ENCODE peak calls at places on chromosomes 1 and 21, in ten cellular contexts. S is heart left ventricle; Z is heart right ventricle; C is lower lobe of right lung; L is cardiac muscle cell; U is AG04450; J is sigmoid colon; A is upper lobe of right lung; M is hepatocyte; V is CD4-positive, CD25-positive, alpha-beta regulatory T cell. I is an unnamed sample. For H3K9me3 and H3K27me3, the result is how much of the 10 kb centered on the place peaks cover.

GRCh38 chr1:69814926-69815325 is 247.2 kb downstream of the LRRC7 start:
- DNase-seq in S (no peak), A (no peak), Z (no peak), M (no peak), C (no peak), U (no peak), L (peak), V (no peak), J (no peak), I (no peak)

GRCh38 chr1:116949213-116949985 is 39.7 kb downstream of the PTGFRN start:
- DNase-seq in A (no peak), S (no peak), J (no peak), U (no peak), C (no peak), M (no peak), V (no peak), Z (no peak), L (no peak), I (no peak)

GRCh38 chr1:18918417-18918816 is 16.1 kb upstream of the ALDH4A1 start:
- DNase-seq in C (no peak), V (no peak), Z (no peak), S (no peak), M (no peak), U (no peak), A (no peak), J (no peak), L (no peak), I (no peak)

GRCh38 chr1:82836246-82836645 is 1035.5 kb downstream of the ADGRL2 start:
- DNase-seq in Z (no peak), M (no peak), V (no peak), A (no peak), J (no peak), L (no peak), U (no peak), C (no peak), S (no peak), I (no peak)

GRCh38 chr1:221165331-221166161 is 286.3 kb downstream of the HLX start:
- DNase-seq in J (no peak), U (no peak), C (no peak), S (no peak), L (no peak), V (no peak), M (no peak), Z (no peak), A (no peak), I (no peak)

GRCh38 chr1:11374748-11375110 is 101.7 kb downstream of the UBIAD1 start:
- DNase-seq in J (no peak), M (no peak), A (no peak), V (no peak), U (no peak), L (no peak), C (no peak), S (no peak), Z (no peak), I (no peak)

GRCh38 chr1:238950786-238951185 is 435.6 kb upstream of the CHRM3 start:
- DNase-seq in V (no peak), Z (no peak), U (no peak), L (no peak), S (no peak), A (no peak), J (no peak), M (no peak), C (no peak), I (no peak)

GRCh38 chr1:108063703-108064102 is 98.7 kb upstream of the VAV3 start:
- DNase-seq in S (no peak), L (no peak), Z (no peak), J (no peak), U (no peak), A (no peak), V (no peak), M (no peak), C (no peak), I (no peak)

GRCh38 chr21:39537571-39537970 is 75.2 kb upstream of the B3GALT5 start:
- DNase-seq in V (no peak), M (no peak), L (no peak), U (no peak), A (no peak), J (no peak), S (no peak), C (no peak), Z (no peak), I (no peak)

GRCh38 chr1:180849031-180849775 is 63.5 kb upstream of the KIAA1614 start:
- DNase-seq in C (no peak), U (no peak), Z (no peak), A (no peak), S (no peak), L (no peak), M (no peak), J (no peak), V (no peak), I (no peak)

GRCh38 chr1:45236136-45236535 is 29.7 kb upstream of the ZSWIM5 start:
- DNase-seq in M (no peak), C (no peak), Z (no peak), L (no peak), S (no peak), J (no peak), U (no peak), A (no peak), V (no peak), I (no peak)
- H3K9me3 ChIP-seq in M (under half), C (under half), Z (under half), L (under half), S (under half), J (under half), U (under half), A (under half), V (under half), I (under half)

GRCh38 chr1:234216116-234216703 is 157.0 kb upstream of the COA6 start:
- DNase-seq in L (no peak), M (no peak), C (no peak), Z (no peak), S (no peak), A (no peak), U (no peak), V (no peak), J (no peak), I (no peak)

GRCh38 chr1:234212764-234213406 is 160.4 kb upstream of the COA6 start:
- DNase-seq in L (peak), M (peak), A (no peak), U (no peak), J (no peak), Z (no peak), S (no peak), V (peak), C (no peak), I (no peak)

GRCh38 chr1:234213576-234214128 is 159.6 kb upstream of the COA6 start:
- DNase-seq in V (no peak), M (no peak), J (no peak), C (no peak), A (no peak), U (no peak), S (no peak), Z (no peak), L (no peak), I (no peak)

GRCh38 chr1:234214911-234215892 is 158.1 kb upstream of the COA6 start:
- DNase-seq in A (peak), S (no peak), C (peak), M (peak), J (no peak), V (no peak), Z (no peak), L (no peak), U (no peak), I (no peak)

GRCh38 chr1:234214129-234214910 is 158.9 kb upstream of the COA6 start:
- DNase-seq in U (no peak), S (peak), A (peak), C (peak), V (peak), Z (peak), L (peak), J (peak), M (peak), I (peak)
- H3K27ac ChIP-seq in U (no peak), S (no peak), A (no peak), C (no peak), V (no peak), Z (no peak), L (no peak), J (no peak), M (no peak), I (no peak)

GRCh38 chr21:44699502-44700001 is 2.6 kb downstream of the KRTAP10-12 start:
- DNase-seq in Z (no peak), U (no peak), S (no peak), J (no peak), L (no peak), V (no peak), C (no peak), M (no peak), A (no peak), I (no peak)
- H3K27me3 ChIP-seq in Z (under half), U (under half), S (under half), J (half or more), L (under half), V (under half), C (half or more), M (under half), A (half or more), I (half or more)

GRCh38 chr1:50831300-50832061 is 128.6 kb downstream of the FAF1 start:
- DNase-seq in L (no peak), J (no peak), M (no peak), C (no peak), U (no peak), Z (no peak), V (no peak), A (no peak), S (no peak), I (no peak)
- H3K9me3 ChIP-seq in L (under half), J (under half), M (under half), C (under half), U (under half), Z (under half), V (under half), A (under half), S (under half), I (under half)

GRCh38 chr1:161130266-161130665 is 2.2 kb downstream of the DEDD start:
- DNase-seq in C (no peak), J (no peak), U (no peak), L (no peak), V (no peak), Z (no peak), M (no peak), S (no peak), A (no peak), I (no peak)

GRCh38 chr1:161132410-161133219 is at the start of gene DEDD:
- DNase-seq in A (peak), C (peak), Z (peak), L (peak), U (peak), M (peak), V (peak), J (peak), S (peak), I (peak)

GRCh38 chr1:161131721-161132409 is 602 bp downstream of the DEDD start:
- DNase-seq in U (no peak), J (no peak), A (no peak), S (no peak), M (peak), C (no peak), L (no peak), Z (no peak), V (no peak), I (no peak)

GRCh38 chr1:161128591-161129420 is 3.7 kb downstream of the DEDD start:
- DNase-seq in M (no peak), U (no peak), V (no peak), L (no peak), A (no peak), S (no peak), Z (no peak), J (no peak), C (no peak), I (no peak)

DNA sequence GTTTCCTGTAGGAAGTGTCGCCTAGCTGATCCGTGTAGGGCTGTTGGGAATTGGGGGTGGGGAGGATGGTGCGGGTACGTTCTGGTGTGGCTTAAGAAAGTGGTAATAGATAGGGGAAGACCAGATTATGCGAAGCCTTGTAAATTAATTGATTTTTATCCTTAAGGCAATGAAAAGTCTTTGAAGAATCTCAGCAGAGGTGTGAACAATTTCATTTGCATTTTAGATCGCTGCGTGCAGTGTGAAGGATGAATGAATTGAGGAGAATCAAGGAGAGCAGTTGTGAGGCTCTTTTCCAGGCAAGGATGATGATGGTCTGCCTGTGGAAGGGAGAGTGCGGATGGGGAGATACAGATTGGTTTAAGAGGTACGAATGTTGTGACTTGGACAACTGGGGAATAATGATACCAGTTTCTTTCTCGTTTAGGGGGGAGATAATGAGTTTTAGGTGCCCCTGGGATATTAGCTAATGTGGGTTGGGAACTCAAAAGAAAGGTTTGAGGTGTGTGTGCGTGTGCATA is 813 bp upstream of the DEDD start:
- DNase-seq in J (no peak), U (no peak), V (no peak), A (no peak), S (no peak), L (no peak), Z (no peak), M (no peak), C (no peak), I (no peak)
- H3K27ac ChIP-seq in J (peak), U (peak), V (peak), A (peak), S (peak), L (peak), Z (peak), M (peak), C (peak), I (peak)

GRCh38 chr1:9198538-9199361 is 35.8 kb upstream of the H6PD start:
- DNase-seq in C (no peak), A (no peak), V (no peak), Z (peak), M (peak), L (peak), U (no peak), S (peak), J (no peak), I (no peak)

GRCh38 chr1:9201421-9202239 is 32.9 kb upstream of the H6PD start:
- DNase-seq in M (peak), S (no peak), J (peak), Z (no peak), A (no peak), V (no peak), L (peak), C (no peak), U (no peak), I (no peak)

GRCh38 chr1:9202240-9202870 is 32.2 kb upstream of the H6PD start:
- DNase-seq in Z (no peak), U (no peak), M (no peak), C (no peak), A (no peak), J (no peak), L (no peak), S (no peak), V (no peak), I (no peak)

GRCh38 chr1:9197186-9198099 is 37.1 kb upstream of the H6PD start:
- DNase-seq in J (no peak), L (no peak), Z (peak), V (no peak), U (no peak), A (no peak), C (no peak), M (no peak), S (peak), I (no peak)

DNA sequence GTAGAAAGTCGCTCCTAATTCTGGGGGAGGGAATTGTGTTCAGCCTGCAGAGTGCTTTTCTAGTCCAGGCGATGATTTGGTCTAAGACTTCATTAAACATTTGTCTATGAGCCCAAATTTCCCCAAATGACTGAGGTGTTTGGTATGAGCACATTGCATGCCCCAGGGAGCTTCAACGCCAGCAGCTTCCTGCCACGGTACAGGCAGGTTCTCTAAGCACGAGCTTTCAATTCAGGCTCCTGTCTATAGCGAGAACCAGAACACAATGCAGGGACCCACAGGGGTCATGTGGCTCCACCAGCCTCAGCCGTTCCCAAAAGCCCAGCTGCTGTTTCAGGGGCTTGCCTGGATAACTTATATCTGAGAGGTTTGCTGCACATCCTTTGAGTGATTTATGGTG is 34.1 kb upstream of the H6PD start:
- DNase-seq in Z (no peak), V (no peak), J (no peak), S (no peak), U (no peak), L (no peak), A (no peak), C (no peak), M (no peak), I (no peak)
- H3K27me3 ChIP-seq in Z (under half), V (under half), J (half or more), S (under half), U (under half), L (half or more), A (half or more), C (half or more), M (half or more), I (half or more)

GRCh38 chr1:248736992-248737391 is 18.6 kb downstream of the LYPD8 start:
- DNase-seq in U (no peak), M (no peak), C (no peak), Z (no peak), A (peak), V (no peak), L (no peak), S (no peak), J (no peak), I (no peak)

GRCh38 chr1:248739580-248740205 is 15.9 kb downstream of the LYPD8 start:
- DNase-seq in V (no peak), A (peak), S (no peak), L (no peak), M (no peak), J (no peak), U (no peak), C (no peak), Z (no peak), I (no peak)

GRCh38 chr1:248737457-248737856 is 18.1 kb downstream of the LYPD8 start:
- DNase-seq in U (no peak), L (no peak), S (no peak), J (no peak), V (no peak), M (no peak), C (no peak), A (peak), Z (no peak), I (no peak)

DNA sequence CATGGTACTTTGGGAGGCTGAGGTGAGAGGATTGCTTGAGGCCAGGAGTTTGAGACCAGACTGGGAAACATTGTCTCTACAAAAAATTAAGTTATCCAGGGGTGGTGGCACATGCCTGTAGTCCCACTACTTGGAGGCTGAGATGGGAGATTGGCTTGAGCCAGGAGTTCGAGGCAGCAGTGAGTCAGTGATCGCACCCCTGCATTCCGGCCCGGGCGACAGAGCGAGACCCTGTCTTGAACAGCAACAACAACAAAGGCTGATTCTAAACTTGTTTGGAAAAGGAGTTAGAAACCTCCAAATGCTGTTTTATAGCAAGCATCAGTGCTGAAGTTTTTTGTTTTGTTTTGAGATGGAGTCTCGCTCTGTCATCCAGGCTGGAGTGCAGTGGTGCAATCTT is 14.7 kb downstream of the LYPD8 start:
- DNase-seq in C (no peak), U (no peak), L (no peak), S (no peak), M (no peak), J (no peak), V (no peak), A (peak), Z (no peak), I (no peak)
- H3K9me3 ChIP-seq in C (under half), U (half or more), L (under half), S (under half), M (under half), J (under half), V (under half), A (under half), Z (under half), I (under half)

I was measured in CD4-positive, alpha-beta T cell.